ENCODE peak calls at places on chromosome 11, in five cellular contexts. T is SW 1271, I is MCF 10A, B is KBM-7, C is AG04450. Q is an unnamed sample.
A peak's percentile ranks its signal among the peaks of the same experiment; 100 is the strongest.

GRCh38 chr11:57303990-57304579 is 20.7 kb downstream of the TNKS1BP1 start:
- DNase-seq in T (no peak), I (peak; percentile 85), B (no peak), C (no peak), Q (no peak)

GRCh38 chr11:67468056-67468455 is 995 bp downstream of the TMEM134 start:
- DNase-seq in T (no peak), I (peak; percentile 88), B (no peak), C (no peak), Q (no peak)

GRCh38 chr11:1484061-1484671 is 2.4 kb downstream of the MOB2 start:
- DNase-seq in T (no peak), I (no peak), B (no peak), C (no peak), Q (no peak)

GRCh38 chr11:78379039-78379670 is 38.5 kb downstream of the GAB2 start:
- DNase-seq in T (no peak), I (no peak), B (peak; percentile 57), C (no peak), Q (no peak)

GRCh38 chr11:126491092-126491491 is 135.6 kb downstream of the ST3GAL4 start:
- DNase-seq in T (no peak), I (no peak), B (no peak), C (no peak), Q (no peak)

GRCh38 chr11:132683602-132684001 is 848.7 kb downstream of the OPCML start:
- DNase-seq in T (no peak), I (peak; percentile 2), B (no peak), C (no peak), Q (no peak)

GRCh38 chr11:62805991-62806441 is 776 bp upstream of the NXF1 start:
- DNase-seq in T (no peak), I (no peak), B (no peak), C (no peak), Q (no peak)

GRCh38 chr11:77590194-77590591 is 440 bp downstream of the AQP11 start:
- DNase-seq in T (no peak), I (peak; percentile 4), B (no peak), C (no peak), Q (no peak)

GRCh38 chr11:86458294-86459001 is 83.8 kb downstream of the CCDC81 start:
- DNase-seq in T (no peak), I (no peak), B (no peak), C (no peak), Q (no peak)

GRCh38 chr11:76768091-76769047 is 14.8 kb upstream of the TSKU start:
- DNase-seq in T (no peak), I (peak; percentile 64), B (peak; percentile 96), C (no peak), Q (no peak)

GRCh38 chr11:69660001-69660500 is 15.1 kb downstream of the LTO1 start:
- DNase-seq in T (no peak), I (no peak), B (no peak), C (no peak), Q (no peak)

GRCh38 chr11:62588966-62589637 is 2.2 kb downstream of the TUT1 start:
- DNase-seq in T (no peak), I (no peak), B (peak; percentile 66), C (no peak), Q (no peak)

GRCh38 chr11:11555228-11555627 is 66.6 kb downstream of the GALNT18 start:
- DNase-seq in T (no peak), I (no peak), B (no peak), C (no peak), Q (no peak)

GRCh38 chr11:65417221-65417701 is 5.3 kb upstream of the NEAT1 start:
- DNase-seq in T (no peak), I (no peak), B (peak; percentile 69), C (no peak), Q (no peak)

GRCh38 chr11:61827573-61828378 is at the start of gene FADS2:
- DNase-seq in T (peak; percentile 35), I (peak; percentile 77), B (peak; percentile 90), C (peak; percentile 80), Q (peak; percentile 77)

GRCh38 chr11:25587496-25587895 is 744.4 kb upstream of the ANO3 start:
- DNase-seq in T (no peak), I (peak; percentile 0), B (no peak), C (no peak), Q (no peak)

GRCh38 chr11:117473692-117474091 is 146.0 kb downstream of the CEP164 start:
- DNase-seq in T (no peak), I (no peak), B (no peak), C (no peak), Q (peak; percentile 40)

GRCh38 chr11:1529774-1530173 is 42.3 kb downstream of the DUSP8 start:
- DNase-seq in T (no peak), I (no peak), B (no peak), C (no peak), Q (no peak)

GRCh38 chr11:64305691-64306562 is 603 bp downstream of the ESRRA start:
- DNase-seq in T (peak; percentile 40), I (peak; percentile 63), B (peak; percentile 89), C (no peak), Q (peak; percentile 58)

GRCh38 chr11:15233386-15233785 is 118.7 kb downstream of the INSC start:
- DNase-seq in T (no peak), I (no peak), B (no peak), C (no peak), Q (no peak)

GRCh38 chr11:45092901-45093760 is 53.3 kb upstream of the PRDM11 start:
- DNase-seq in T (no peak), I (no peak), B (peak; percentile 74), C (no peak), Q (no peak)

GRCh38 chr11:74650498-74650897 is 58.1 kb downstream of the POLD3 start:
- DNase-seq in T (no peak), I (no peak), B (no peak), C (peak; percentile 100), Q (no peak)

GRCh38 chr11:128807909-128808308 is 59.2 kb downstream of the KCNJ1 start:
- DNase-seq in T (no peak), I (no peak), B (no peak), C (no peak), Q (no peak)

GRCh38 chr11:3130269-3131071 is 34.6 kb downstream of the OSBPL5 start:
- DNase-seq in T (no peak), I (peak; percentile 91), B (no peak), C (no peak), Q (no peak)

GRCh38 chr11:10257478-10257877 is 36.5 kb downstream of the SBF2 start:
- DNase-seq in T (no peak), I (no peak), B (no peak), C (no peak), Q (no peak)

GRCh38 chr11:77351281-77351905 is 49.9 kb upstream of the GDPD4 start:
- DNase-seq in T (no peak), I (peak; percentile 23), B (no peak), C (no peak), Q (no peak)

GRCh38 chr11:88292156-88292844 is 45.2 kb downstream of the CTSC start:
- DNase-seq in T (no peak), I (peak; percentile 83), B (no peak), C (no peak), Q (no peak)

GRCh38 chr11:76205252-76206076 is 838 bp downstream of the WNT11 start:
- DNase-seq in T (no peak), I (no peak), B (no peak), C (no peak), Q (no peak)

GRCh38 chr11:107151579-107151978 is 133.3 kb upstream of the GUCY1A2 start:
- DNase-seq in T (no peak), I (no peak), B (no peak), C (no peak), Q (no peak)

GRCh38 chr11:44733877-44734276 is 7.1 kb downstream of the TSPAN18 start:
- DNase-seq in T (no peak), I (no peak), B (no peak), C (no peak), Q (no peak)

GRCh38 chr11:96303067-96303466 is 39.9 kb downstream of the MAML2 start:
- DNase-seq in T (peak; percentile 28), I (peak; percentile 83), B (no peak), C (no peak), Q (no peak)

GRCh38 chr11:117600976-117601708 is 195.9 kb downstream of the DSCAML1 start:
- DNase-seq in T (no peak), I (no peak), B (no peak), C (no peak), Q (no peak)

GRCh38 chr11:35148163-35148562 is 9.2 kb downstream of the CD44 start:
- DNase-seq in T (no peak), I (no peak), B (no peak), C (no peak), Q (no peak)

GRCh38 chr11:78318733-78319132 is 98.9 kb downstream of the GAB2 start:
- DNase-seq in T (no peak), I (no peak), B (no peak), C (no peak), Q (no peak)

GRCh38 chr11:118544647-118545010 is 13.6 kb downstream of the TMEM25 start:
- DNase-seq in T (no peak), I (no peak), B (no peak), C (no peak), Q (no peak)

GRCh38 chr11:48210052-48210451 is 6.6 kb upstream of the OR4B1 start:
- DNase-seq in T (no peak), I (peak; percentile 19), B (no peak), C (no peak), Q (peak; percentile 22)

Q was measured in NT2/D1.